ENCODE peak calls at places on chromosomes 11 and 22, in eight cellular contexts. One of them, this sample, is unnamed.
A peak's percentile ranks its signal among the peaks of the same experiment; 100 is the strongest.

GRCh38 chr11:117071344-117071787 is 26.9 kb downstream of the SIK3 start:
- DNase-seq in naive thymus-derived CD4-positive, alpha-beta T cell: no peak
- DNase-seq in brain microvascular endothelial cell: peak; percentile 32
- DNase-seq in body of pancreas: peak; percentile 55
- DNase-seq in mesendoderm: no peak
- DNase-seq in RWPE1: no peak
- DNase-seq in small intestine: peak; percentile 55
- DNase-seq in tibial artery: peak; percentile 38
- DNase-seq in this sample: peak; percentile 38

GRCh38 chr22:41367039-41367679 is 14.6 kb upstream of the TEF start:
- DNase-seq in RWPE1: peak; percentile 85
- DNase-seq in tibial artery: peak; percentile 95
- DNase-seq in naive thymus-derived CD4-positive, alpha-beta T cell: peak; percentile 25
- DNase-seq in brain microvascular endothelial cell: peak; percentile 92
- DNase-seq in body of pancreas: peak; percentile 99
- DNase-seq in mesendoderm: peak; percentile 38
- DNase-seq in small intestine: peak; percentile 93
- DNase-seq in this sample: peak; percentile 96

GRCh38 chr11:11025087-11025486 is 167.2 kb upstream of the ZBED5 start:
- DNase-seq in naive thymus-derived CD4-positive, alpha-beta T cell: no peak
- DNase-seq in brain microvascular endothelial cell: peak; percentile 67
- DNase-seq in mesendoderm: no peak
- DNase-seq in small intestine: no peak
- DNase-seq in RWPE1: peak; percentile 4
- DNase-seq in body of pancreas: no peak
- DNase-seq in tibial artery: no peak
- DNase-seq in this sample: peak; percentile 34

GRCh38 chr11:130760515-130761125 is 155.7 kb downstream of the SNX19 start:
- DNase-seq in RWPE1: no peak
- DNase-seq in mesendoderm: peak; percentile 39
- DNase-seq in tibial artery: no peak
- DNase-seq in brain microvascular endothelial cell: no peak
- DNase-seq in small intestine: no peak
- DNase-seq in body of pancreas: no peak
- DNase-seq in naive thymus-derived CD4-positive, alpha-beta T cell: no peak
- DNase-seq in this sample: no peak

GRCh38 chr11:124895471-124895971 is 2.1 kb downstream of the ROBO4 start:
- DNase-seq in tibial artery: no peak
- DNase-seq in naive thymus-derived CD4-positive, alpha-beta T cell: no peak
- DNase-seq in mesendoderm: no peak
- DNase-seq in brain microvascular endothelial cell: no peak
- DNase-seq in RWPE1: no peak
- DNase-seq in small intestine: no peak
- DNase-seq in body of pancreas: no peak
- DNase-seq in this sample: no peak

GRCh38 chr22:23137905-23138520 is 3.8 kb downstream of the RSPH14 start:
- DNase-seq in brain microvascular endothelial cell: no peak
- DNase-seq in mesendoderm: peak; percentile 54
- DNase-seq in RWPE1: no peak
- DNase-seq in tibial artery: no peak
- DNase-seq in naive thymus-derived CD4-positive, alpha-beta T cell: peak; percentile 43
- DNase-seq in small intestine: peak; percentile 32
- DNase-seq in body of pancreas: no peak
- DNase-seq in this sample: no peak

GRCh38 chr11:130677486-130678153 is 229.2 kb downstream of the ADAMTS15 start:
- DNase-seq in brain microvascular endothelial cell: peak; percentile 88
- DNase-seq in RWPE1: peak; percentile 60
- DNase-seq in tibial artery: no peak
- DNase-seq in naive thymus-derived CD4-positive, alpha-beta T cell: no peak
- DNase-seq in small intestine: no peak
- DNase-seq in mesendoderm: peak; percentile 98
- DNase-seq in body of pancreas: no peak
- DNase-seq in this sample: no peak

GRCh38 chr11:95335989-95336388 is 105.0 kb upstream of the SESN3 start:
- DNase-seq in RWPE1: no peak
- DNase-seq in tibial artery: no peak
- DNase-seq in mesendoderm: peak; percentile 81
- DNase-seq in brain microvascular endothelial cell: no peak
- DNase-seq in naive thymus-derived CD4-positive, alpha-beta T cell: no peak
- DNase-seq in small intestine: no peak
- DNase-seq in body of pancreas: no peak
- DNase-seq in this sample: no peak

GRCh38 chr11:29173660-29174062 is 843.2 kb downstream of the KCNA4 start:
- DNase-seq in RWPE1: peak; percentile 9
- DNase-seq in naive thymus-derived CD4-positive, alpha-beta T cell: no peak
- DNase-seq in mesendoderm: peak; percentile 66
- DNase-seq in small intestine: no peak
- DNase-seq in brain microvascular endothelial cell: peak; percentile 50
- DNase-seq in body of pancreas: no peak
- DNase-seq in tibial artery: no peak
- DNase-seq in this sample: peak; percentile 47

GRCh38 chr22:25111579-25112517 is 87.8 kb upstream of the CRYBB3 start:
- DNase-seq in brain microvascular endothelial cell: no peak
- DNase-seq in tibial artery: peak; percentile 73
- DNase-seq in naive thymus-derived CD4-positive, alpha-beta T cell: no peak
- DNase-seq in small intestine: peak; percentile 71
- DNase-seq in body of pancreas: peak; percentile 69
- DNase-seq in mesendoderm: peak; percentile 28
- DNase-seq in RWPE1: no peak
- DNase-seq in this sample: peak; percentile 27

GRCh38 chr11:80722616-80723015 is 1281.8 kb upstream of the TENM4 start:
- DNase-seq in RWPE1: peak; percentile 39
- DNase-seq in small intestine: no peak
- DNase-seq in body of pancreas: no peak
- DNase-seq in brain microvascular endothelial cell: peak; percentile 69
- DNase-seq in mesendoderm: no peak
- DNase-seq in naive thymus-derived CD4-positive, alpha-beta T cell: no peak
- DNase-seq in tibial artery: no peak
- DNase-seq in this sample: peak; percentile 10

GRCh38 chr11:2443406-2443805 is 908 bp downstream of the TRPM5 start:
- DNase-seq in tibial artery: no peak
- DNase-seq in mesendoderm: no peak
- DNase-seq in brain microvascular endothelial cell: no peak
- DNase-seq in naive thymus-derived CD4-positive, alpha-beta T cell: no peak
- DNase-seq in small intestine: no peak
- DNase-seq in body of pancreas: no peak
- DNase-seq in RWPE1: no peak
- DNase-seq in this sample: no peak

GRCh38 chr22:29003975-29004646 is 57.5 kb downstream of the C22orf31 start:
- DNase-seq in body of pancreas: peak; percentile 68
- DNase-seq in naive thymus-derived CD4-positive, alpha-beta T cell: no peak
- DNase-seq in RWPE1: no peak
- DNase-seq in brain microvascular endothelial cell: no peak
- DNase-seq in tibial artery: no peak
- DNase-seq in small intestine: no peak
- DNase-seq in mesendoderm: peak; percentile 76
- DNase-seq in this sample: no peak

GRCh38 chr11:125995313-125995712 is 49.5 kb downstream of the VSIG10L2 start:
- DNase-seq in mesendoderm: no peak
- DNase-seq in body of pancreas: peak; percentile 7
- DNase-seq in naive thymus-derived CD4-positive, alpha-beta T cell: no peak
- DNase-seq in brain microvascular endothelial cell: no peak
- DNase-seq in tibial artery: no peak
- DNase-seq in RWPE1: no peak
- DNase-seq in small intestine: no peak
- DNase-seq in this sample: no peak

GRCh38 chr22:17247832-17248231 is 28.6 kb upstream of the ADA2 start:
- DNase-seq in naive thymus-derived CD4-positive, alpha-beta T cell: no peak
- DNase-seq in tibial artery: no peak
- DNase-seq in body of pancreas: no peak
- DNase-seq in RWPE1: no peak
- DNase-seq in brain microvascular endothelial cell: no peak
- DNase-seq in mesendoderm: no peak
- DNase-seq in small intestine: no peak
- DNase-seq in this sample: no peak

GRCh38 chr22:42596376-42596775 is 18.3 kb downstream of the POLDIP3 start:
- DNase-seq in tibial artery: no peak
- DNase-seq in body of pancreas: no peak
- DNase-seq in naive thymus-derived CD4-positive, alpha-beta T cell: no peak
- DNase-seq in brain microvascular endothelial cell: no peak
- DNase-seq in small intestine: no peak
- DNase-seq in RWPE1: no peak
- DNase-seq in mesendoderm: no peak
- DNase-seq in this sample: no peak

GRCh38 chr22:38941488-38941987 is 15.9 kb upstream of the APOBEC3A start:
- DNase-seq in mesendoderm: no peak
- DNase-seq in RWPE1: no peak
- DNase-seq in naive thymus-derived CD4-positive, alpha-beta T cell: no peak
- DNase-seq in body of pancreas: peak; percentile 5
- DNase-seq in tibial artery: no peak
- DNase-seq in small intestine: no peak
- DNase-seq in brain microvascular endothelial cell: no peak
- DNase-seq in this sample: no peak

GRCh38 chr11:71935338-71935925 is 6.6 kb downstream of the RNF121 start:
- DNase-seq in small intestine: no peak
- DNase-seq in mesendoderm: no peak
- DNase-seq in body of pancreas: no peak
- DNase-seq in tibial artery: no peak
- DNase-seq in brain microvascular endothelial cell: no peak
- DNase-seq in RWPE1: no peak
- DNase-seq in naive thymus-derived CD4-positive, alpha-beta T cell: no peak
- DNase-seq in this sample: peak; percentile 68

GRCh38 chr11:124612045-124612444 is 817 bp downstream of the PANX3 start:
- DNase-seq in mesendoderm: no peak
- DNase-seq in small intestine: peak; percentile 8
- DNase-seq in naive thymus-derived CD4-positive, alpha-beta T cell: no peak
- DNase-seq in body of pancreas: no peak
- DNase-seq in RWPE1: no peak
- DNase-seq in tibial artery: no peak
- DNase-seq in brain microvascular endothelial cell: no peak
- DNase-seq in this sample: no peak

DNA sequence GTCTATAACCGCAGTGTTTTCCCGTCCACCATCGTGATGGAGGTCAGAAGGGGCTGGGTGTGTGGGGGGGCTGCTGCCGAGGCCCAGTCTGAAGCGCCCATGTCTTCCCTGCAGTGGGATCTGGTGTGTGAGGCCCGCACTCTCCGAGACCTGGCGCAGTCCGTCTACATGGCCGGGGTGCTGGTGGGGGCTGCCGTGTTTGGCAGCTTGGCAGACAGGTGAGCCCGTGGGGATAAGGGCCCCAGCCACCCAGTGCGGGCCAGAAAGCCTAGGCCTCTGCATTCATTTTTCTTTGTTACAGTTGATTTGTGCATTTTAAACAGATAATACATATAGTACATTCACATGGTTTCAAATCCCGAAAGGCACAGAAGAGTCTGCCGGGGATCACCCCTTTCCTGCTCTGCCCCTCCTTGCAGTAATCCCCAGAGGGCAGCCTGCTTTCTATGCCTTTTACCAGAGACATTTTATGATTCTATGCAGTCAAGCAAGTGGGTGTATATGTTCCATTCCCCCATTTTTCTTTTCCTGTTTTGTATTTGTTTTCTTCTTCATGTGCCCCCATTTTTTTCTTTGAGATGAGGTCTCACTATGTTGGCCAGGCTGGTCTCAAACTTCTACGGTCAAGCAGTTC is 32.6 kb downstream of the CAPN1 start:
- DNase-seq in naive thymus-derived CD4-positive, alpha-beta T cell: no peak
- DNase-seq in body of pancreas: no peak
- DNase-seq in mesendoderm: no peak
- DNase-seq in tibial artery: no peak
- DNase-seq in small intestine: no peak
- DNase-seq in brain microvascular endothelial cell: no peak
- DNase-seq in RWPE1: no peak
- DNase-seq in this sample: no peak
- H3K27ac ChIP-seq in naive thymus-derived CD4-positive, alpha-beta T cell: no peak overlapping the region
- H3K27ac ChIP-seq in body of pancreas: no peak overlapping the region
- H3K27ac ChIP-seq in mesendoderm: peak overlapping the region; percentile 17
- H3K27ac ChIP-seq in tibial artery: no peak overlapping the region
- H3K27ac ChIP-seq in small intestine: no peak overlapping the region
- H3K27ac ChIP-seq in brain microvascular endothelial cell: no peak overlapping the region
- H3K27ac ChIP-seq in RWPE1: peak overlapping the region; percentile 55
- H3K27ac ChIP-seq in this sample: no peak overlapping the region

GRCh38 chr11:44247508-44247907 is 62.4 kb downstream of the ALX4 start:
- DNase-seq in mesendoderm: no peak
- DNase-seq in small intestine: no peak
- DNase-seq in body of pancreas: no peak
- DNase-seq in naive thymus-derived CD4-positive, alpha-beta T cell: no peak
- DNase-seq in brain microvascular endothelial cell: no peak
- DNase-seq in RWPE1: no peak
- DNase-seq in tibial artery: no peak
- DNase-seq in this sample: no peak
- H3K27ac ChIP-seq in mesendoderm: no peak overlapping the region
- H3K27ac ChIP-seq in small intestine: no peak overlapping the region
- H3K27ac ChIP-seq in body of pancreas: no peak overlapping the region
- H3K27ac ChIP-seq in naive thymus-derived CD4-positive, alpha-beta T cell: no peak overlapping the region
- H3K27ac ChIP-seq in brain microvascular endothelial cell: no peak overlapping the region
- H3K27ac ChIP-seq in RWPE1: no peak overlapping the region
- H3K27ac ChIP-seq in tibial artery: no peak overlapping the region
- H3K27ac ChIP-seq in this sample: no peak overlapping the region

DNA sequence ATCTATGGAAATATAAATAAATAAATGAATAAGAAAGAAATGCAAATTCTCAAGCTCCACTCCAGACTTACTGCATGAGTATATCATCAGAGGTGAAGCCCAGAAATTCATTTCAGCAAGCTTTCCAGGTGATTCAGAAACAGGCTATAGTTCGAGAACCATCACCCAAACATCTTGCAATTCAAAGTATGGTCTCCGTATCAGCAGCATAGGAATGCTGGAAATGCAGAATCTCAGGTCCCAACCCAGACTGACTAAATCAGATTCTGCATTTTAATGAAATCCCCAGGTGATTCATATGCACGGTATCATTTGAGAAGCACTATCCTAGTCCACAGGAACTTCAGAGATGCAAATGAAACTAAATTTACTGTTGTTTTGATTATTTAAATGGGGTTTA is 95.3 kb downstream of the SERGEF start:
- DNase-seq in small intestine: no peak
- DNase-seq in body of pancreas: no peak
- DNase-seq in brain microvascular endothelial cell: no peak
- DNase-seq in RWPE1: no peak
- DNase-seq in tibial artery: no peak
- DNase-seq in mesendoderm: no peak
- DNase-seq in naive thymus-derived CD4-positive, alpha-beta T cell: no peak
- DNase-seq in this sample: no peak
- H3K27ac ChIP-seq in small intestine: no peak overlapping the region
- H3K27ac ChIP-seq in body of pancreas: no peak overlapping the region
- H3K27ac ChIP-seq in brain microvascular endothelial cell: no peak overlapping the region
- H3K27ac ChIP-seq in RWPE1: no peak overlapping the region
- H3K27ac ChIP-seq in tibial artery: no peak overlapping the region
- H3K27ac ChIP-seq in mesendoderm: no peak overlapping the region
- H3K27ac ChIP-seq in naive thymus-derived CD4-positive, alpha-beta T cell: no peak overlapping the region
- H3K27ac ChIP-seq in this sample: no peak overlapping the region

DNA sequence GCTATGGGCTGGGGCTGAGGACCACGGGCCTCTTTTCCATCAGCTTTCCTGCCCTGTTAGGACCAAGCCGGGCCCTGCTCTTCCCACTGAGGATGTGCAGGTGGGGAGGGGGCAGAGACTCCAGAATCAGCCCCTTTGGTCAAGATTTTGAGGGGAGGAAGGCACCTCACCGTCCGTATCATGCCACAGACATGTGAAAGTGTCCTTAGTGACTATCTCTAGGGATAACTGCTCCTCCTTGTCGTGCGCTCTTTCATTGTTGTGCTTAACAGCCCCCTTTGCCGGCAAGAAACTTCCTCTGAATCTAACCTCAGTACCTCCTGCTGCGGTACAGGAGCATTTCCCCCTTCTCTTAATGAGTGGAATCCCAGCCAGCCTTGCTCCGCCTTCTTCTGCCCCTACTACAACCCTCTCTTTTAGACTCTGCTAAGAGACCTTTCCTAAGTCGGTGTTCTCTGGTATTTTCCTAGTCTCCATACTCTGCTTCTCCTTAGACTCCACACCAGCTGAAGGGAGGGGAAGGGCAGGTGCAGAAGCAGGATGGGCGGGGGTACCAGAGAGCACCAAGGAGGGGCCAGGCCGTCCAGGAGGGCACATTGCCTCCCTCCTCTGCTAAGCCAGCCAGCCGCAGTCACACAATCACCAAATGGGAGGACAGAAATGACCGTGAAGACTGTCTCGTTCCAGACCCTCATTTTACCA is 1.4 kb upstream of the B3GAT1 start:
- DNase-seq in small intestine: no peak
- DNase-seq in mesendoderm: peak; percentile 38
- DNase-seq in RWPE1: no peak
- DNase-seq in brain microvascular endothelial cell: no peak
- DNase-seq in tibial artery: no peak
- DNase-seq in body of pancreas: no peak
- DNase-seq in naive thymus-derived CD4-positive, alpha-beta T cell: no peak
- DNase-seq in this sample: no peak
- H3K27ac ChIP-seq in small intestine: no peak overlapping the region
- H3K27ac ChIP-seq in mesendoderm: no peak overlapping the region
- H3K27ac ChIP-seq in RWPE1: no peak overlapping the region
- H3K27ac ChIP-seq in brain microvascular endothelial cell: no peak overlapping the region
- H3K27ac ChIP-seq in tibial artery: no peak overlapping the region
- H3K27ac ChIP-seq in body of pancreas: no peak overlapping the region
- H3K27ac ChIP-seq in naive thymus-derived CD4-positive, alpha-beta T cell: no peak overlapping the region
- H3K27ac ChIP-seq in this sample: no peak overlapping the region